ENCODE peak calls at places on chromosome 4, in six cellular contexts. One of them, this sample, is unnamed. For H3K4me1, the result is how much of the 10 kb centered on the place peaks cover.

GRCh38 chr4:105122334-105122733 is 24.3 kb upstream of the TET2 start:
- DNase-seq in H1: no peak
- DNase-seq in IMR-90: no peak
- DNase-seq in H9: peak
- DNase-seq in neuronal stem cell: peak
- DNase-seq in trophoblast cell: peak
- DNase-seq in this sample: no peak

GRCh38 chr4:114561590-114561989 is 37.0 kb upstream of the UGT8 start:
- DNase-seq in neuronal stem cell: no peak
- DNase-seq in trophoblast cell: no peak
- DNase-seq in IMR-90: no peak
- DNase-seq in H1: no peak
- DNase-seq in H9: no peak
- DNase-seq in this sample: no peak

GRCh38 chr4:181475781-181476180 is 767.4 kb upstream of the TENM3 start:
- DNase-seq in H9: no peak
- DNase-seq in trophoblast cell: no peak
- DNase-seq in neuronal stem cell: no peak
- DNase-seq in H1: no peak
- DNase-seq in IMR-90: no peak
- DNase-seq in this sample: no peak

GRCh38 chr4:41692717-41693345 is 55.7 kb downstream of the PHOX2B start:
- DNase-seq in trophoblast cell: peak
- DNase-seq in H9: peak
- DNase-seq in IMR-90: peak
- DNase-seq in neuronal stem cell: peak
- DNase-seq in H1: peak
- DNase-seq in this sample: peak

GRCh38 chr4:90171491-90171890 is 44.3 kb downstream of the CCSER1 start:
- DNase-seq in trophoblast cell: no peak
- DNase-seq in neuronal stem cell: no peak
- DNase-seq in H9: no peak
- DNase-seq in H1: no peak
- DNase-seq in IMR-90: no peak
- DNase-seq in this sample: no peak

GRCh38 chr4:146654976-146655761 is 16.5 kb downstream of the POU4F2 start:
- DNase-seq in neuronal stem cell: peak
- DNase-seq in trophoblast cell: peak
- DNase-seq in IMR-90: peak
- DNase-seq in H9: peak
- DNase-seq in H1: no peak
- DNase-seq in this sample: peak

GRCh38 chr4:126939401-126939800 is 693.4 kb upstream of the INTU start:
- DNase-seq in H9: no peak
- DNase-seq in neuronal stem cell: no peak
- DNase-seq in H1: no peak
- DNase-seq in IMR-90: peak
- DNase-seq in trophoblast cell: no peak
- DNase-seq in this sample: peak

GRCh38 chr4:149161247-149161646 is 654.4 kb downstream of the IQCM start:
- DNase-seq in trophoblast cell: no peak
- DNase-seq in H1: no peak
- DNase-seq in IMR-90: peak
- DNase-seq in neuronal stem cell: no peak
- DNase-seq in H9: no peak
- DNase-seq in this sample: no peak

GRCh38 chr4:121146530-121146929 is 17.6 kb downstream of the TNIP3 start:
- DNase-seq in neuronal stem cell: no peak
- DNase-seq in IMR-90: peak
- DNase-seq in trophoblast cell: no peak
- DNase-seq in H1: no peak
- DNase-seq in H9: no peak
- DNase-seq in this sample: no peak

GRCh38 chr4:181970356-181970755 is 272.8 kb upstream of the TENM3 start:
- DNase-seq in neuronal stem cell: no peak
- DNase-seq in H9: no peak
- DNase-seq in IMR-90: no peak
- DNase-seq in H1: no peak
- DNase-seq in trophoblast cell: no peak
- DNase-seq in this sample: no peak

GRCh38 chr4:152968806-152969394 is 32.8 kb downstream of the FHDC1 start:
- DNase-seq in IMR-90: peak
- DNase-seq in H9: no peak
- DNase-seq in trophoblast cell: peak
- DNase-seq in H1: no peak
- DNase-seq in neuronal stem cell: no peak
- DNase-seq in this sample: no peak

GRCh38 chr4:37567781-37568180 is 118.4 kb downstream of the RELL1 start:
- DNase-seq in H9: no peak
- DNase-seq in IMR-90: peak
- DNase-seq in trophoblast cell: peak
- DNase-seq in H1: no peak
- DNase-seq in neuronal stem cell: no peak
- DNase-seq in this sample: no peak

GRCh38 chr4:47954245-47954644 is 39.9 kb upstream of the NFXL1 start:
- DNase-seq in neuronal stem cell: no peak
- DNase-seq in H1: no peak
- DNase-seq in H9: no peak
- DNase-seq in IMR-90: no peak
- DNase-seq in trophoblast cell: no peak
- DNase-seq in this sample: no peak

GRCh38 chr4:188826393-188826792 is 687.2 kb downstream of the TRIML1 start:
- DNase-seq in neuronal stem cell: no peak
- DNase-seq in trophoblast cell: no peak
- DNase-seq in H9: no peak
- DNase-seq in H1: no peak
- DNase-seq in IMR-90: no peak
- DNase-seq in this sample: no peak

GRCh38 chr4:138414202-138414601 is 172.1 kb upstream of the SLC7A11 start:
- DNase-seq in neuronal stem cell: no peak
- DNase-seq in H1: no peak
- DNase-seq in IMR-90: no peak
- DNase-seq in H9: no peak
- DNase-seq in trophoblast cell: no peak
- DNase-seq in this sample: no peak

GRCh38 chr4:13126976-13127910 is 356.9 kb downstream of the RAB28 start:
- DNase-seq in neuronal stem cell: no peak
- DNase-seq in IMR-90: no peak
- DNase-seq in H9: no peak
- DNase-seq in H1: no peak
- DNase-seq in trophoblast cell: no peak
- DNase-seq in this sample: no peak

GRCh38 chr4:115687356-115687755 is 573.9 kb upstream of the NDST4 start:
- DNase-seq in IMR-90: no peak
- DNase-seq in neuronal stem cell: no peak
- DNase-seq in trophoblast cell: no peak
- DNase-seq in H9: no peak
- DNase-seq in H1: no peak
- DNase-seq in this sample: peak

GRCh38 chr4:109611045-109611616 is 51.1 kb downstream of the MCUB start:
- DNase-seq in H1: no peak
- DNase-seq in neuronal stem cell: no peak
- DNase-seq in H9: no peak
- DNase-seq in IMR-90: peak
- DNase-seq in trophoblast cell: peak
- DNase-seq in this sample: peak

GRCh38 chr4:6221296-6221850 is 21.0 kb upstream of the JAKMIP1 start:
- DNase-seq in IMR-90: no peak
- DNase-seq in H1: no peak
- DNase-seq in H9: peak
- DNase-seq in trophoblast cell: no peak
- DNase-seq in neuronal stem cell: no peak
- DNase-seq in this sample: no peak

GRCh38 chr4:152176627-152177214 is 359.2 kb downstream of the FBXW7 start:
- DNase-seq in H1: no peak
- DNase-seq in neuronal stem cell: no peak
- DNase-seq in IMR-90: no peak
- DNase-seq in H9: no peak
- DNase-seq in trophoblast cell: no peak
- DNase-seq in this sample: no peak

GRCh38 chr4:121991968-121992367 is 40.1 kb upstream of the TRPC3 start:
- DNase-seq in trophoblast cell: no peak
- DNase-seq in H9: no peak
- DNase-seq in H1: no peak
- DNase-seq in IMR-90: no peak
- DNase-seq in neuronal stem cell: no peak
- DNase-seq in this sample: peak

GRCh38 chr4:153467897-153468262 is 1.7 kb downstream of the TMEM131L start:
- DNase-seq in IMR-90: no peak
- DNase-seq in neuronal stem cell: no peak
- DNase-seq in H1: no peak
- DNase-seq in H9: no peak
- DNase-seq in trophoblast cell: no peak
- DNase-seq in this sample: peak

GRCh38 chr4:113300384-113301011 is 251.0 kb downstream of the ANK2 start:
- DNase-seq in H1: no peak
- DNase-seq in trophoblast cell: peak
- DNase-seq in IMR-90: peak
- DNase-seq in H9: no peak
- DNase-seq in neuronal stem cell: no peak
- DNase-seq in this sample: peak

GRCh38 chr4:34091451-34091850 is 2152.9 kb downstream of the ARAP2 start:
- DNase-seq in trophoblast cell: no peak
- DNase-seq in neuronal stem cell: no peak
- DNase-seq in H1: no peak
- DNase-seq in H9: no peak
- DNase-seq in IMR-90: no peak
- DNase-seq in this sample: no peak

GRCh38 chr4:40514409-40515025 is 115.1 kb downstream of the RBM47 start:
- DNase-seq in trophoblast cell: no peak
- DNase-seq in neuronal stem cell: no peak
- DNase-seq in H9: no peak
- DNase-seq in H1: no peak
- DNase-seq in IMR-90: no peak
- DNase-seq in this sample: no peak

GRCh38 chr4:38965866-38966265 is 66.3 kb downstream of the TMEM156 start:
- DNase-seq in H9: no peak
- DNase-seq in neuronal stem cell: no peak
- DNase-seq in IMR-90: no peak
- DNase-seq in trophoblast cell: no peak
- DNase-seq in H1: no peak
- DNase-seq in this sample: no peak
- H3K4me1 ChIP-seq in H9: under half
- H3K4me1 ChIP-seq in neuronal stem cell: under half
- H3K4me1 ChIP-seq in IMR-90: under half
- H3K4me1 ChIP-seq in trophoblast cell: under half
- H3K4me1 ChIP-seq in H1: under half
- H3K4me1 ChIP-seq in this sample: under half

GRCh38 chr4:140738111-140738510 is 18.1 kb downstream of the TBC1D9 start:
- DNase-seq in H9: no peak
- DNase-seq in trophoblast cell: no peak
- DNase-seq in IMR-90: no peak
- DNase-seq in H1: no peak
- DNase-seq in neuronal stem cell: no peak
- DNase-seq in this sample: no peak
- H2AK5ac ChIP-seq in H9: no peak
- H2AK5ac ChIP-seq in trophoblast cell: no peak
- H2AK5ac ChIP-seq in IMR-90: no peak
- H2AK5ac ChIP-seq in H1: no peak
- H2AK5ac ChIP-seq in neuronal stem cell: no peak
- H2AK5ac ChIP-seq in this sample: no peak

DNA sequence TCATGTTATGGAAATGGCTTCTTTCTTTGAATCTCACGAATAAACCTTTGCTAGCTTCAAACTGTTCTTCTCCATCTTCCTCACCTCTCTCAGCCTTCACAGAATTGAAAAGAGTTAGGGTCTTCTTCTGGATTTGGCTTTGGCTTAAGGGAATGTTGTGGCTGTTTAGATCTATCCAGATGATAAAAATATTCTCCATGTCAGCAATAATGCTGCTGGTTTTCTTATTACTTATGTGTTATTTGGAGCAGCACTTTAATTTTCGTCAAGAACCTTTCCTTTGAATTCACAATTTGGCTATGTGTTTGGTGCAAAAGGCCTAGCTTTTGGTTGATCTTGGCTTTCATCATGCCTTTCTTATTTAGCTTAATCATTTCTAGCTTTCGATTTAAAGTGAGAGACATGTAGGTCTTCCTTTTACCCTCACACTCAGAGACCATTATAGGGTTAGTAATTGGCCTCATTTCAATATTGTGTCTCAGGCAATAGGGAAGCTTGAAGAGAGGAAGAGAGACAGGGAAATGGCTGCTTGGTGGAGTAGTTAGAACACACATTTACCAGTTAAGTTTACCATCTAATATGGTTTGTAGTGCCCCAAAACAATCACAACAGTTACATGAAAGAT is 5.1 kb upstream of the ADAM29 start:
- DNase-seq in IMR-90: no peak
- DNase-seq in H9: no peak
- DNase-seq in H1: no peak
- DNase-seq in neuronal stem cell: no peak
- DNase-seq in trophoblast cell: no peak
- DNase-seq in this sample: no peak
- H3K14ac ChIP-seq in IMR-90: no peak
- H3K14ac ChIP-seq in H9: no peak
- H3K14ac ChIP-seq in H1: no peak
- H3K14ac ChIP-seq in neuronal stem cell: no peak
- H3K14ac ChIP-seq in trophoblast cell: no peak
- H3K14ac ChIP-seq in this sample: no peak

GRCh38 chr4:86980230-86980629 is 45.4 kb downstream of the AFF1 start:
- DNase-seq in neuronal stem cell: no peak
- DNase-seq in H1: no peak
- DNase-seq in H9: no peak
- DNase-seq in IMR-90: no peak
- DNase-seq in trophoblast cell: no peak
- DNase-seq in this sample: no peak
- H3K4me1 ChIP-seq in neuronal stem cell: under half
- H3K4me1 ChIP-seq in H1: under half
- H3K4me1 ChIP-seq in H9: under half
- H3K4me1 ChIP-seq in IMR-90: under half
- H3K4me1 ChIP-seq in trophoblast cell: under half
- H3K4me1 ChIP-seq in this sample: under half

GRCh38 chr4:25658357-25658771 is 2.7 kb downstream of the SLC34A2 start:
- DNase-seq in trophoblast cell: no peak
- DNase-seq in H1: no peak
- DNase-seq in H9: no peak
- DNase-seq in IMR-90: no peak
- DNase-seq in neuronal stem cell: no peak
- DNase-seq in this sample: no peak

GRCh38 chr4:25654031-25654970 is 1.4 kb upstream of the SLC34A2 start:
- DNase-seq in neuronal stem cell: no peak
- DNase-seq in H9: peak
- DNase-seq in trophoblast cell: no peak
- DNase-seq in IMR-90: no peak
- DNase-seq in H1: no peak
- DNase-seq in this sample: no peak

GRCh38 chr4:25654971-25655963 is at the start of gene SLC34A2:
- DNase-seq in H9: peak
- DNase-seq in neuronal stem cell: peak
- DNase-seq in H1: peak
- DNase-seq in trophoblast cell: peak
- DNase-seq in IMR-90: no peak
- DNase-seq in this sample: no peak

GRCh38 chr4:25658777-25659176 is 3.1 kb downstream of the SLC34A2 start:
- DNase-seq in neuronal stem cell: no peak
- DNase-seq in H9: no peak
- DNase-seq in trophoblast cell: no peak
- DNase-seq in H1: no peak
- DNase-seq in IMR-90: no peak
- DNase-seq in this sample: no peak

GRCh38 chr4:25656031-25656430 is 380 bp downstream of the SLC34A2 start:
- DNase-seq in IMR-90: no peak
- DNase-seq in H9: no peak
- DNase-seq in H1: no peak
- DNase-seq in trophoblast cell: no peak
- DNase-seq in neuronal stem cell: no peak
- DNase-seq in this sample: no peak
- H2AK5ac ChIP-seq in IMR-90: no peak
- H2AK5ac ChIP-seq in H9: no peak
- H2AK5ac ChIP-seq in H1: peak
- H2AK5ac ChIP-seq in trophoblast cell: no peak
- H2AK5ac ChIP-seq in neuronal stem cell: no peak
- H2AK5ac ChIP-seq in this sample: no peak